ENCODE peak calls at places on chromosomes 12 and 14, in four cellular contexts. U is stomach, Q is uterus, O is GM12891. E is an unnamed sample.

GRCh38 chr14:94701854-94702370 is 68.0 kb downstream of the GSC start:
- DNase-seq in U (no peak), Q (no peak), O (no peak), E (no peak)

GRCh38 chr12:27821259-27821973 is 41.4 kb upstream of the MANSC4 start:
- DNase-seq in U (peak), Q (peak), O (no peak), E (no peak)

GRCh38 chr14:46063872-46064271 is 587.7 kb downstream of the RPL10L start:
- DNase-seq in Q (no peak), U (no peak), O (no peak), E (no peak)

GRCh38 chr12:65826513-65827171 is 2.4 kb downstream of the HMGA2 start:
- DNase-seq in O (no peak), Q (no peak), U (no peak), E (no peak)

GRCh38 chr12:120406080-120406479 is 31.8 kb upstream of the COX6A1 start:
- DNase-seq in O (no peak), Q (no peak), U (no peak), E (no peak)

GRCh38 chr12:94148841-94149780 is 734 bp downstream of the PLXNC1 start:
- DNase-seq in O (peak), U (peak), Q (peak), E (no peak)

GRCh38 chr12:2358986-2359658 is 306.3 kb downstream of the CACNA1C start:
- DNase-seq in O (no peak), U (no peak), Q (no peak), E (no peak)

GRCh38 chr14:98766818-98767217 is 505.2 kb downstream of the BCL11B start:
- DNase-seq in U (no peak), Q (no peak), O (no peak), E (no peak)

GRCh38 chr12:31906581-31907286 is 52.5 kb upstream of the RESF1 start:
- DNase-seq in U (no peak), Q (no peak), O (no peak), E (no peak)

GRCh38 chr14:34693228-34693939 is 21.0 kb downstream of the CFL2 start:
- DNase-seq in U (peak), Q (peak), O (no peak), E (no peak)

GRCh38 chr12:730550-730949 is 21.8 kb upstream of the WNK1 start:
- DNase-seq in O (no peak), U (no peak), Q (no peak), E (no peak)

GRCh38 chr12:63400746-63401145 is 249.7 kb upstream of the AVPR1A start:
- DNase-seq in O (no peak), Q (no peak), U (no peak), E (no peak)

GRCh38 chr12:98485792-98486347 is 29.5 kb upstream of the TMPO start:
- DNase-seq in Q (no peak), O (no peak), U (no peak), E (no peak)

GRCh38 chr12:1939316-1939715 is 20.9 kb upstream of the CACNA2D4 start:
- DNase-seq in O (no peak), Q (no peak), U (no peak), E (no peak)

GRCh38 chr12:113722747-113723146 is 243.4 kb downstream of the RBM19 start:
- DNase-seq in U (no peak), Q (no peak), O (no peak), E (no peak)

GRCh38 chr14:72894623-72895378 is 900 bp upstream of the DPF3 start:
- DNase-seq in O (no peak), Q (no peak), U (no peak), E (no peak)

GRCh38 chr12:67957383-67957782 is 31.9 kb upstream of the IFNG-AS1 start:
- DNase-seq in U (no peak), Q (no peak), O (no peak), E (no peak)

GRCh38 chr12:102204025-102204424 is 6.4 kb upstream of the PMCH start:
- DNase-seq in U (no peak), Q (no peak), O (no peak), E (no peak)

GRCh38 chr12:110269622-110270124 is 11.4 kb upstream of the ATP2A2 start:
- DNase-seq in O (no peak), Q (peak), U (no peak), E (no peak)